ENCODE peak calls at places on chromosomes 16 and 17, in four cellular contexts. F, A, V and O are unnamed samples.

GRCh38 chr17:42337442-42337841 is 49.1 kb downstream of the STAT5A start:
- DNase-seq in F (no peak), A (no peak), V (peak), O (no peak)

GRCh38 chr17:75854111-75854748 is 905 bp downstream of the WBP2 start:
- DNase-seq in F (no peak), A (peak), V (peak), O (no peak)

GRCh38 chr16:24701521-24701951 is 27.9 kb upstream of the TNRC6A start:
- DNase-seq in F (no peak), A (no peak), V (peak), O (no peak)

GRCh38 chr16:4060823-4061222 is 55.4 kb downstream of the ADCY9 start:
- DNase-seq in F (no peak), A (no peak), V (peak), O (no peak)

GRCh38 chr16:88289549-88290344 is 93.0 kb upstream of the ZNF469 start:
- DNase-seq in F (no peak), A (no peak), V (no peak), O (no peak)

GRCh38 chr17:45228985-45229517 is 7.4 kb downstream of the FMNL1 start:
- DNase-seq in F (no peak), A (peak), V (peak), O (peak)

GRCh38 chr17:64020068-64020766 is at the start of gene ICAM2:
- DNase-seq in F (no peak), A (peak), V (no peak), O (peak)

GRCh38 chr17:43309505-43310329 is 75.9 kb upstream of the RNU2-1 start:
- DNase-seq in F (peak), A (peak), V (no peak), O (peak)

GRCh38 chr16:68000024-68000423 is 740 bp upstream of the DPEP2 start:
- DNase-seq in F (no peak), A (no peak), V (no peak), O (no peak)

GRCh38 chr17:65594585-65594940 is 33.1 kb upstream of the AXIN2 start:
- DNase-seq in F (no peak), A (no peak), V (peak), O (no peak)

GRCh38 chr17:75417054-75417453 is 11.6 kb upstream of the GRB2 start:
- DNase-seq in F (no peak), A (no peak), V (no peak), O (no peak)

GRCh38 chr17:45093444-45094110 is 32.5 kb downstream of the NMT1 start:
- DNase-seq in F (no peak), A (peak), V (no peak), O (no peak)

GRCh38 chr16:74896389-74897370 is 88.2 kb downstream of the WDR59 start:
- DNase-seq in F (no peak), A (no peak), V (peak), O (no peak)

GRCh38 chr17:5809580-5810188 is 225.4 kb upstream of the NLRP1 start:
- DNase-seq in F (no peak), A (no peak), V (no peak), O (no peak)

GRCh38 chr17:79033741-79034501 is 10.0 kb downstream of the C1QTNF1 start:
- DNase-seq in F (no peak), A (peak), V (no peak), O (no peak)

GRCh38 chr16:8905795-8906591 is 23.8 kb downstream of the LITAFD start:
- DNase-seq in F (no peak), A (no peak), V (no peak), O (peak)

GRCh38 chr17:67011527-67012175 is 32.7 kb upstream of the CACNG1 start:
- DNase-seq in F (no peak), A (no peak), V (no peak), O (no peak)

GRCh38 chr16:89365044-89365467 is 125.3 kb downstream of the ANKRD11 start:
- DNase-seq in F (no peak), A (no peak), V (peak), O (no peak)

GRCh38 chr16:26795184-26795583 is 271.5 kb upstream of the C16orf82 start:
- DNase-seq in F (no peak), A (no peak), V (no peak), O (no peak)

GRCh38 chr17:48068491-48068961 is 20.4 kb downstream of the NFE2L1 start:
- DNase-seq in F (peak), A (peak), V (peak), O (no peak)

GRCh38 chr17:57106836-57107497 is 21.9 kb downstream of the AKAP1 start:
- DNase-seq in F (no peak), A (no peak), V (no peak), O (no peak)

GRCh38 chr16:82629441-82630027 is 2.8 kb downstream of the CDH13 start:
- DNase-seq in F (no peak), A (peak), V (peak), O (no peak)

GRCh38 chr16:86979984-86980553 is 337.1 kb downstream of the C16orf95 start:
- DNase-seq in F (no peak), A (no peak), V (no peak), O (no peak)

GRCh38 chr17:28891201-28891600 is 6.3 kb downstream of the FLOT2 start:
- DNase-seq in F (no peak), A (no peak), V (no peak), O (no peak)

GRCh38 chr16:7055443-7055842 is 277.2 kb upstream of the RBFOX1 start:
- DNase-seq in F (no peak), A (no peak), V (no peak), O (no peak)

GRCh38 chr16:9797306-9797705 is 384.9 kb downstream of the GRIN2A start:
- DNase-seq in F (no peak), A (no peak), V (no peak), O (no peak)

GRCh38 chr17:73003487-73003886 is 89.0 kb downstream of the SLC39A11 start:
- DNase-seq in F (no peak), A (no peak), V (no peak), O (peak)

GRCh38 chr16:583815-584591 is 5.9 kb upstream of the RAB40C start:
- DNase-seq in F (peak), A (no peak), V (no peak), O (no peak)

GRCh38 chr17:44820631-44821196 is 9.4 kb downstream of the GJC1 start:
- DNase-seq in F (no peak), A (peak), V (peak), O (no peak)

GRCh38 chr17:78144146-78144719 is 2.0 kb upstream of the C17orf99 start:
- DNase-seq in F (no peak), A (peak), V (peak), O (peak)

GRCh38 chr17:21072623-21073278 is 29.9 kb upstream of the USP22 start:
- DNase-seq in F (no peak), A (no peak), V (no peak), O (no peak)

DNA sequence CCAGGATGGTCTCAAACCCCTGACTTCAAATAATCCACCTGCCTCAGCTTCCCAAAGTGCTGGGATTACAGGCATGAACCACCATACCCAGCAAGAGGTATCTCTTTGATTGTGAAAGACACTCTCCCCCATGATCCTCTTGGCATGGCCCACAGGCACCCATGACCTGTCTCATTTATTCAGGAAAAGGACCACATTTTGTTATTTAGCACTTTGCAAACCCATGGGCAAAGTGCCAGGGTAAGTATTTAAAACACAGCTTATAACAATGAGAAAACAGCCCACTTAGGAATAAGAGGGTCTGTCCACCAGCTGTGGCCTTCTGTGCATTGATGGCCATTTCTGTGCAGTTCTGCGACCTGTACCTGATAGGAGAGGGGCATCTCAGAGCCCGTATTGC is 12.8 kb upstream of the AKTIP start:
- DNase-seq in F (no peak), A (peak), V (no peak), O (no peak)
- TF ChIP-seq POLR2A in F (no peak), A (no peak), V (no peak), O (no peak)

DNA sequence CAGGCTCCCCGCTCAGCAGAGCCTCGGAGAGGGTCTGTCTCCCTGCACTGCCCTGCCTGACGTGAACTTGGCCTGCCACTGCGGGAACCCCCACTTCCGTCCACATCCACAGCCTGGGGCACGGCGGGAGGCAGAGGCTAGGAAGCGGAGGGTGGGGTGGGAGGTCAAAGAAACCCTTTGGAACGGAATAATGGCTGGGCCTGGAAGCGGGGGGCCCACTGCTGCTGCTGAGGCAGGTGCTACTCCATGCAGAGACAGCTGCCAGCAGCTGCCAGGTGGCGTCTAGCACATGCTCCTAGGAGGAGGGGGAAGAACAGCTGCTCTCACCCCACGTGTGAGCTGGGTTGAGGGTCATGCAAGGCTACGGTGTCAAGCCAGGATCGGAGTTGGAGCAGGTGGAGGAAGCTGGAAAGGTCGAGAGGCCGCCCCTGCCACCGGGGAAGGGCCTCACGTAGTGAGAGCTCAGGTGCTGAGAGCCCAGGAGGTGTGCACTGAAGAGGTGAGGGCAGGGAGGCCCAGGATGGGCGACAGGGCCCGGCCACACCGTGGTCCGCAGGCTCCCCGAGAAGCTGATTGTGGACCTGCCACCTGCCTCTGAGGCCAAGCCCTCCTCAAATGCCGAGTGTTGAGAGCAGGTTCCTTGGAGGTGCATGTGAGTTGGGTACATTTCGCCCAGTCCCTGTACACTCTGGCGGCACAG is 9.8 kb downstream of the FSCN2 start:
- DNase-seq in F (no peak), A (no peak), V (no peak), O (no peak)
- TF ChIP-seq POLR2A in F (no peak), A (no peak), V (no peak), O (no peak)

GRCh38 chr16:48014349-48015135 is 141.3 kb downstream of the ABCC12 start:
- DNase-seq in F (no peak), A (no peak), V (peak), O (no peak)

GRCh38 chr16:48008011-48008410 is 147.8 kb downstream of the ABCC12 start:
- DNase-seq in F (peak), A (no peak), V (no peak), O (peak)

GRCh38 chr16:48011888-48012658 is 143.7 kb downstream of the ABCC12 start:
- DNase-seq in F (no peak), A (no peak), V (no peak), O (no peak)

GRCh38 chr16:48013476-48013875 is 142.3 kb downstream of the ABCC12 start:
- DNase-seq in F (no peak), A (no peak), V (no peak), O (no peak)

GRCh38 chr16:48011466-48011865 is 144.3 kb downstream of the ABCC12 start:
- DNase-seq in F (no peak), A (no peak), V (no peak), O (peak)
- TF ChIP-seq POLR2A in F (no peak), A (no peak), V (no peak), O (no peak)

DNA sequence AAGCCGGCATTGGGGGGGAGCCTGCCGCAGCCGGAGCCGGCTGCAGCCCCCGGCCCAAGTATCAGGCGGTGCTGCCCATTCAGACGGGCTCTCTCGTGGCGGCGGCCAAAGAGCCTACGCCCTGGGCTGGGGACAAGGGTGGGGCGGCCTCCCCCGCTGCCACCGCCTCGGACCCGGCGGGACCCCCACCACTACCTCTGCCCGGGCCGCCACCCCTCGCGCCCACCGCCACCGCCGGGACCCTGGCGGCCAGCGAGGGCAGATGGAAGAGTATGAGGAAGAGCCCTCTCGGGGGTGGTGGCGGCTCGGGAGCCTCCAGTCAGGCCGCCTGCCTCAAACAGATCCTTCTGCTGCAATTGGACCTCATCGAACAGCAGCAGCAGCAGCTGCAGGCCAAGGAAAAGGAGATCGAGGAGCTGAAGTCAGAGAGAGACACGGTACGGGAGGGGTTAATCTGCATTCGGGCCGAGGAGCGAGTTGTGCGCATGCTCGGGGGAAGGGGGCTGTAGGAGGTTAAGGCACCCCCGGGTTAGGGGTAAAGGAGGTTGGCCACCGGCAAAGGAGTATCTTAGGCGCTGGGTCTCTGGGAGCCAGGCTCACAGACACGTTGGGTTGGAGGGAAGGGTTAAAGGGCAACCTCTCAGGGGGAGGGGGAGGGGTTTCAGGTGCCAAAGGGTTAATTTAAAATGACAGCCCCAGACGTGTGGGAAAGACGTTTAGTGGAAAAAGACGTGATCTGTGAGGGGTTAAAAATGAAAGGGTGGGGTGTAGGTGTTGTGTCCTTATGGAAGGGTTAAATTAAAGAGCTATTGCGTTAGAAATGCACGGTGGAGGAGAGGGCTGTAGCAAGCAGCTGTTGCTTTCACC is 1.4 kb downstream of the MSL1 start:
- DNase-seq in F (peak), A (no peak), V (peak), O (no peak)
- TF ChIP-seq POLR2A in F (no peak), A (no peak), V (no peak), O (no peak)